ENCODE peak calls at places on chromosomes 13 and 19, in four cellular contexts. X, F, W and E are unnamed samples. For H3K36me3 and H3K27me3, the result is how much of the 10 kb centered on the place peaks cover.

GRCh38 chr19:14476663-14477401 is 1.7 kb upstream of the PTGER1 start:
- DNase-seq in X (no peak), F (peak), W (no peak), E (peak)

GRCh38 chr13:19984430-19985218 is 26.1 kb downstream of the ZMYM2 start:
- DNase-seq in X (peak), F (peak), W (peak), E (peak)

GRCh38 chr13:51534075-51534817 is 50.0 kb upstream of the WDFY2 start:
- DNase-seq in X (no peak), F (no peak), W (no peak), E (no peak)

GRCh38 chr13:36981156-36981743 is 17.9 kb downstream of the ALG5 start:
- DNase-seq in X (no peak), F (no peak), W (peak), E (peak)

GRCh38 chr19:16942583-16942982 is 53.8 kb downstream of the F2RL3 start:
- DNase-seq in X (no peak), F (no peak), W (no peak), E (no peak)

GRCh38 chr13:24683833-24684599 is 3.8 kb downstream of the ATP12A start:
- DNase-seq in X (peak), F (no peak), W (peak), E (peak)

GRCh38 chr13:50006426-50007135 is 8.7 kb upstream of the KCNRG start:
- DNase-seq in X (no peak), F (no peak), W (no peak), E (no peak)

GRCh38 chr19:32748497-32748896 is 28.9 kb downstream of the TDRD12 start:
- DNase-seq in X (no peak), F (no peak), W (peak), E (peak)

GRCh38 chr13:19597523-19597922 is 35.9 kb upstream of the MPHOSPH8 start:
- DNase-seq in X (no peak), F (peak), W (no peak), E (no peak)

GRCh38 chr13:57630661-57631606 is 610 bp upstream of the PCDH17 start:
- DNase-seq in X (no peak), F (peak), W (peak), E (peak)

GRCh38 chr19:40403262-40403984 is 9.8 kb downstream of the PRX start:
- DNase-seq in X (peak), F (peak), W (peak), E (peak)

GRCh38 chr13:49938921-49939320 is 2.8 kb upstream of the SPRYD7 start:
- DNase-seq in X (no peak), F (no peak), W (no peak), E (no peak)

GRCh38 chr19:1065606-1066109 is 1.3 kb upstream of the ARHGAP45 start:
- DNase-seq in X (no peak), F (peak), W (peak), E (peak)

GRCh38 chr13:59531571-59532091 is 632.1 kb downstream of the DIAPH3 start:
- DNase-seq in X (no peak), F (peak), W (peak), E (peak)

GRCh38 chr19:2527171-2527570 is 51.2 kb downstream of the GADD45B start:
- DNase-seq in X (no peak), F (no peak), W (no peak), E (peak)

GRCh38 chr19:57888494-57889231 is at the start of gene ZNF814:
- DNase-seq in X (peak), F (peak), W (peak), E (peak)

GRCh38 chr13:89749888-89750287 is 1597.6 kb upstream of the MIR17HG start:
- DNase-seq in X (no peak), F (no peak), W (no peak), E (no peak)

GRCh38 chr13:42760949-42761348 is 20.4 kb upstream of the FAM216B start:
- DNase-seq in X (no peak), F (no peak), W (no peak), E (no peak)

GRCh38 chr19:798415-799075 is 1.3 kb downstream of the PTBP1 start:
- DNase-seq in X (no peak), F (no peak), W (no peak), E (peak)

GRCh38 chr13:22169473-22169872 is 498.6 kb downstream of the FGF9 start:
- DNase-seq in X (no peak), F (no peak), W (no peak), E (no peak)

GRCh38 chr19:2902590-2903218 is 2.0 kb downstream of the ZNF57 start:
- DNase-seq in X (no peak), F (no peak), W (no peak), E (no peak)

GRCh38 chr13:66656050-66656449 is 574.1 kb downstream of the PCDH9 start:
- DNase-seq in X (no peak), F (no peak), W (peak), E (no peak)

GRCh38 chr13:39602277-39602613 is 748 bp downstream of the LHFPL6 start:
- DNase-seq in X (no peak), F (no peak), W (no peak), E (no peak)

GRCh38 chr19:10478476-10478875 is 24.7 kb downstream of the KEAP1 start:
- DNase-seq in X (no peak), F (no peak), W (no peak), E (no peak)

GRCh38 chr13:104837756-104838155 is 1697.7 kb downstream of the EFNB2 start:
- DNase-seq in X (no peak), F (no peak), W (no peak), E (no peak)

GRCh38 chr13:47168086-47168485 is 271.2 kb upstream of the HTR2A start:
- DNase-seq in X (no peak), F (no peak), W (no peak), E (no peak)

GRCh38 chr19:447816-448546 is 12.9 kb downstream of the SHC2 start:
- DNase-seq in X (no peak), F (no peak), W (no peak), E (peak)

GRCh38 chr13:28128926-28129325 is 9.4 kb upstream of the PAN3 start:
- DNase-seq in X (no peak), F (no peak), W (no peak), E (no peak)

GRCh38 chr19:14347999-14348889 is 33.0 kb upstream of the ADGRE5 start:
- DNase-seq in X (peak), F (no peak), W (peak), E (peak)

GRCh38 chr19:47512183-47512947 is 2.5 kb downstream of the NAPA start:
- DNase-seq in X (no peak), F (peak), W (no peak), E (no peak)

GRCh38 chr19:16064209-16064889 is 11.9 kb upstream of the TPM4 start:
- DNase-seq in X (no peak), F (no peak), W (no peak), E (no peak)

GRCh38 chr13:47628666-47629065 is 372.4 kb downstream of the SUCLA2 start:
- DNase-seq in X (no peak), F (no peak), W (no peak), E (no peak)

GRCh38 chr13:30871713-30872029 is 34.4 kb upstream of the MEDAG start:
- DNase-seq in X (no peak), F (no peak), W (no peak), E (no peak)

GRCh38 chr19:52689804-52690394 is 44.9 kb downstream of the ZNF611 start:
- DNase-seq in X (no peak), F (no peak), W (peak), E (peak)

GRCh38 chr19:2579678-2580280 is 103.9 kb downstream of the GADD45B start:
- DNase-seq in X (no peak), F (no peak), W (no peak), E (no peak)

GRCh38 chr13:102091231-102091630 is 310.6 kb downstream of the FGF14 start:
- DNase-seq in X (no peak), F (no peak), W (peak), E (peak)

GRCh38 chr19:51703655-51704515 is 10.8 kb downstream of the SPACA6 start:
- DNase-seq in X (peak), F (no peak), W (peak), E (peak)

GRCh38 chr13:30510091-30510490 is 44.4 kb upstream of the HMGB1 start:
- DNase-seq in X (no peak), F (no peak), W (no peak), E (no peak)

GRCh38 chr19:34429553-34429952 is 1.4 kb downstream of the UBA2 start:
- DNase-seq in X (no peak), F (no peak), W (no peak), E (no peak)
- H3K4me3 ChIP-seq in X (peak), F (peak), W (peak), E (peak)

GRCh38 chr19:41869374-41869955 is 7.6 kb upstream of the CD79A start:
- DNase-seq in X (no peak), F (no peak), W (no peak), E (peak)
- H3K36me3 ChIP-seq in X (half or more), F (under half), W (half or more), E (under half)

DNA sequence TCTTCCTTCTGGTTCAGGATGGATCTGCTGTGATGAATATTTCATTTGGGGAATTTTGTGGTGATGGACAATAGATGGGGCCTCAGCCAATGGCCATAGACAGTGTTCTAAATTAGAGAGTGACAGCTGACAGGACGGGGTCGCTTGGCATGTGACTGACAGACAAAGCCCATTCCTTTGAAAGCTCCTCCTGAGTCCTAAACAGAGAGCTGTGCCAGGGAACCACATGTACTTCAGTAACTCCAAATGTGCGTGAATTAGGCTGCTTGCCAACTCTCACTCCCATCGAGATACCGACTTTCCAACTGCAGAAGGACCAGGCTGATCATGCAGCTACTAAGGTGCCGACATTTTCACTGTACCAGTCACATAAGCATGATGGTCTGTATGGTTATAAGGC is 187.7 kb downstream of the SHISA2 start:
- DNase-seq in X (no peak), F (no peak), W (no peak), E (no peak)
- H3K27me3 ChIP-seq in X (under half), F (under half), W (under half), E (under half)

DNA sequence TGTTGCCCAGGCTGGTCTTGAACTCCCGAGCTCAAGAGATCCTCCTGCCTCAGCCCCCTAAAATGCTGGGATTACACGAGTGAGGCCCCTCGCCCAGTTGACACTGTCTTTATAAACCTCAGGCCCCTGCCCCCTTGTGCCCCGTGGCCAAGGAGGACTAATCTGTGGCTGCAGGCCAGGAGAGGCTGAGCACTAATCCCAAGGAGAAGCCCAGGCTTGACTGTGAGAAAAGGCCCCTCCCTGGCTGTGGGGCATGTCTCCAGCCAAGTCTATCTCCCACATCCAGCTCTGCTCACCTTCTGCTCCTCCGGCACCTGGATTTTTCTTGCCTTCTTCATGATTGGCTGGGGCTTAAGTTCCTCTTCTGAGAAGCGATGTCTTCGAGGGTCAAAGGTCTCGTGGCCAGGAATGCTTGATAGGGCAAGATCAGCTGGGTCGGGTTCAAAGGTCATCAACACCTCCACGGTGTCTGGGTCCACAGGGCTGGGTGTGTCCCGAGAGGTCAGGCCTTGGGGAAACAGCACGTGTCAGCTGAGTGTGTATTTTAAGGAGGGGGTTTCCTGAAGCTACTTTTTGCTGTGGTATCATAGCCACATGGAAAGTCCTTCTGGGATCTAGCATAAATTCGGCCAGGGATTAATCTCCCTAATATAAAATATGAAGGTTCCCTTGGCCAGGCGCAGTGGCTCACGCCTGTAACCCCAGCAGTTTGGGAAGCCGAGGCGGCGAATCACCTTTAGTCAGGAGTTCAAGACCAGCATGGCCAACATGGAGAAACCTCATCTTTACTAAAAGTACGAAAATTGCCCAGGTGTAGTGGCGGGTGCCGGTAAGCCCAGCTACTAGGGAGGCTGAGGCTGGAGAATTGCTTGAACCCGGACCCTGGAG is 3.8 kb downstream of the DBP start:
- DNase-seq in X (no peak), F (no peak), W (no peak), E (peak)
- H3K4me3 ChIP-seq in X (no peak), F (no peak), W (no peak), E (no peak)

GRCh38 chr19:6264803-6265202 is 15.0 kb downstream of the MLLT1 start:
- DNase-seq in X (no peak), F (no peak), W (no peak), E (no peak)
- H3K36me3 ChIP-seq in X (half or more), F (under half), W (under half), E (under half)

GRCh38 chr19:41916033-41916424 is 12.2 kb downstream of the ERFL start:
- DNase-seq in X (no peak), F (no peak), W (no peak), E (no peak)
- H3K27me3 ChIP-seq in X (under half), F (half or more), W (half or more), E (half or more)

GRCh38 chr13:112894423-112894672 is 74.7 kb upstream of the MCF2L start:
- DNase-seq in X (no peak), F (no peak), W (no peak), E (no peak)
- H3K4me3 ChIP-seq in X (peak), F (peak), W (peak), E (peak)

DNA sequence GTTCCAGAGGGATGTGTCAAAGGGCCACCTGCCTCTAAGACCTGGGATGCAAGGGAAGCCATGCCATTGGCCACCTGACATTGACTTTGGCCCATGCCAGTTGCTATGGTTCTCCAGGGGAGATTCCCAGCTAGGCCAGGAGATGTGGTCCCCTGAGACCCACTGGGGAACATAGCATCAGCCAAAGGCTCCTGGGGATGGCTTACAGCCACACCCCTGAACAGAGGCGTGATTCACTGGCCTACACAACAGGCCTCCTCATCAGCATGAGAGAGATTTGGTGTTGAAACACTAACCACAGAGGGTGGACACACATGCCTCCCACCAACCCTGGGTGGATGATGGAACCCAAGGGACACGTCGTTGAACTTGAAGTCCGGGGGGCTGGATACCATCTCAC is 14.4 kb downstream of the IQCN start:
- DNase-seq in X (no peak), F (no peak), W (no peak), E (no peak)
- H3K36me3 ChIP-seq in X (under half), F (under half), W (under half), E (under half)

GRCh38 chr19:44573647-44574046 is 39.7 kb upstream of the IGSF23 start:
- DNase-seq in X (no peak), F (no peak), W (no peak), E (no peak)

GRCh38 chr19:44571830-44572661 is 41.3 kb upstream of the IGSF23 start:
- DNase-seq in X (no peak), F (no peak), W (no peak), E (no peak)

GRCh38 chr19:44570603-44570983 is 41.1 kb upstream of the CEACAM20 start:
- DNase-seq in X (no peak), F (no peak), W (no peak), E (no peak)

GRCh38 chr19:44573183-44573582 is 40.2 kb upstream of the IGSF23 start:
- DNase-seq in X (no peak), F (no peak), W (no peak), E (no peak)

DNA sequence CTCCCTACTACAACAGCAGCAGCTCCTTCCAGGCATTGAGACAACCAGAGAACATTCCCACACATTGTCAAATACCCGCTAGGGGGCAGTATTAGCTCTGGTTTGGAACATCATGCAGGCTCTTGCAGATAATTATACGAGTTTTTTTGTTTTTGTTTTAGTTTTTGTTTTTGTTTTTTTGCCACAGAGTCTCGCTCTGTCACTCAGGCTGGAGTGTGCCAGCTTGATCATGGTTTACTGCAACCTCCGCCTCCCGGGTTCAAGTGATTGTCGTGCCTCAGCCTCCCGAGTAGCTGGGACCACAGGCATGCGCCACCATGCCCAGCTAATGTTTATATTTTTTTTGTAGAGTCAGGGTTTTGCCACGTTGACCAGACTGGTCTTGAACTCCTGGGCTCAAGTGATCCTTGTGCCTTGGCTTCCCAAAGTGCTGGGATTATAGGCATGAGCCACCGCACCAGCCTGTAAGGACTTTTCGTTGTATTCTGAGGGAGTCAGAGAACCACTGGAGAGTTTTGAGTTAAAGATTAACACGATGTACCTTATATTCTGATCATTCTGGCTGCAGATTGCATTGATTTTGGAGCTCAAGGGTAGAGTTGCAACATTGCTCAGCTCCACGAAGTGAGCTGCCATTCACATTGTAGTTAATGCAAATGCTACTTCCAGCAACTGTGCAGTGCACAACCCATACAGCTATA is 41.7 kb upstream of the CEACAM20 start:
- DNase-seq in X (peak), F (no peak), W (peak), E (peak)
- H3K27me3 ChIP-seq in X (under half), F (under half), W (under half), E (under half)

GRCh38 chr13:106919093-106919492 is 351.2 kb upstream of the ARGLU1 start:
- DNase-seq in X (no peak), F (no peak), W (no peak), E (no peak)

GRCh38 chr13:106922384-106922783 is 354.4 kb upstream of the ARGLU1 start:
- DNase-seq in X (no peak), F (no peak), W (no peak), E (no peak)

GRCh38 chr13:106917024-106917491 is 349.1 kb upstream of the ARGLU1 start:
- DNase-seq in X (no peak), F (no peak), W (peak), E (peak)

GRCh38 chr13:106917673-106918652 is 350.0 kb upstream of the ARGLU1 start:
- DNase-seq in X (peak), F (no peak), W (peak), E (peak)

GRCh38 chr13:106919638-106920037 is 351.7 kb upstream of the ARGLU1 start:
- DNase-seq in X (no peak), F (no peak), W (peak), E (no peak)
- H3K4me3 ChIP-seq in X (peak), F (no peak), W (no peak), E (no peak)